ENCODE peak calls at places on chromosomes 3 and 15, in four cellular contexts. D is K562, J is HepG2, T is GM12878. W is an unnamed sample.

GRCh38 chr15:89051875-89052274 is 36.4 kb upstream of the ABHD2 start:
- DNase-seq in J (peak), D (no peak), T (no peak), W (no peak)

GRCh38 chr3:16536996-16537395 is 23.5 kb upstream of the RFTN1 start:
- DNase-seq in T (no peak), D (no peak), J (no peak), W (no peak)

GRCh38 chr3:8793242-8793641 is 23.8 kb upstream of the OXTR start:
- DNase-seq in T (no peak), J (no peak), D (no peak), W (no peak)

GRCh38 chr3:11539218-11539617 is 104.5 kb downstream of the VGLL4 start:
- DNase-seq in T (no peak), D (no peak), J (no peak), W (no peak)

GRCh38 chr3:55511895-55512585 is 24.9 kb upstream of the WNT5A start:
- DNase-seq in T (no peak), D (no peak), J (no peak), W (no peak)

GRCh38 chr15:39100106-39100505 is 480.8 kb upstream of the THBS1 start:
- DNase-seq in J (no peak), D (no peak), T (no peak), W (no peak)

GRCh38 chr15:40347559-40348470 is 3.0 kb upstream of the PHGR1 start:
- DNase-seq in J (no peak), T (no peak), D (no peak), W (no peak)

GRCh38 chr3:72997421-72997961 is 880 bp downstream of the PPP4R2 start:
- DNase-seq in D (no peak), J (peak), T (no peak), W (peak)

GRCh38 chr15:29812384-29812694 is 9.9 kb downstream of the TJP1 start:
- DNase-seq in D (no peak), T (no peak), J (no peak), W (no peak)

GRCh38 chr3:142165194-142165593 is 15.8 kb upstream of the TFDP2 start:
- DNase-seq in J (no peak), T (no peak), D (no peak), W (no peak)

GRCh38 chr3:161284989-161285388 is 63.9 kb downstream of the NMD3 start:
- DNase-seq in J (no peak), T (no peak), D (no peak), W (no peak)
- TF ChIP-seq TAF1 in J (no peak), T (no peak), D (no peak), W (no peak)

GRCh38 chr3:169661567-169662214 is 1.8 kb downstream of the MECOM start:
- DNase-seq in T (no peak), J (no peak), D (peak), W (no peak)
- TF ChIP-seq TAF1 in T (no peak), J (no peak), D (no peak), W (no peak)

GRCh38 chr3:143384076-143384475 is 264.5 kb downstream of the CHST2 start:
- DNase-seq in D (no peak), J (no peak), T (no peak), W (no peak)

GRCh38 chr3:143383433-143383832 is 263.9 kb downstream of the CHST2 start:
- DNase-seq in D (no peak), J (no peak), T (no peak), W (no peak)

DNA sequence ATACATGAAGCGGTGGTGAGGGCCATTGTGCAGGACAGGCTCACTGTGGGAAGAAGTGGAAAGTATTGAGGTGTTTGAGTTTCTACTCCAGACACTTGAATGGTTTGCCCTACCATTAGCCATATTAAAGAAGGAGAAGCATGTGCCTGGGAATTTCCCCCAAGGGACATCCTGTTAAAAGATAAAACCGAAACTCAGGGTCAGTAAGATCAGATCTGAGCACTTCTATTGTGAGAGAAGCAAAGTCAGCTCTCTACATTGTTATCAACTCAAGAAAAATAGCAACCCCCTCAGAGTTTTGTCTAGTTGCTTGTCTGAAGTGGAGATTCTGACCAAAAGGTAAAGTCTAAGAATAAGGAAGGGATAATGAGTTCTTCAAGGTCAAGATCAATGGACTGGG is 269.8 kb downstream of the CHST2 start:
- DNase-seq in T (no peak), D (no peak), J (no peak), W (no peak)
- TF ChIP-seq TAF1 in T (no peak), D (no peak), J (no peak), W (no peak)

GRCh38 chr3:160092760-160093159 is 104.1 kb downstream of the IL12A start:
- DNase-seq in T (no peak), J (no peak), D (no peak), W (no peak)
- TF ChIP-seq TAF1 in T (no peak), J (no peak), D (no peak), W (no peak)

GRCh38 chr15:20352241-20353200 is 189.1 kb downstream of the GOLGA6L6 start:
- DNase-seq in T (no peak), D (no peak), J (no peak), W (no peak)

GRCh38 chr15:20356444-20357138 is 185.0 kb downstream of the GOLGA6L6 start:
- DNase-seq in J (peak), T (no peak), D (peak), W (peak)

GRCh38 chr15:20355256-20355868 is 186.2 kb downstream of the GOLGA6L6 start:
- DNase-seq in J (no peak), T (no peak), D (no peak), W (no peak)

GRCh38 chr15:20351448-20351961 is 190.1 kb downstream of the GOLGA6L6 start:
- DNase-seq in J (no peak), D (no peak), T (no peak), W (no peak)

GRCh38 chr15:20353966-20354883 is 187.4 kb downstream of the GOLGA6L6 start:
- DNase-seq in D (no peak), T (no peak), J (no peak), W (no peak)
- TF ChIP-seq TAF1 in D (no peak), T (no peak), J (no peak), W (no peak)

GRCh38 chr3:37768107-37768809 is 93.4 kb upstream of the CTDSPL start:
- DNase-seq in T (no peak), D (no peak), J (peak), W (no peak)
- TF ChIP-seq TAF1 in T (no peak), D (no peak), J (no peak), W (no peak)

GRCh38 chr15:32885711-32886110 is 167.9 kb downstream of the GREM1 start:
- DNase-seq in D (no peak), T (no peak), J (no peak), W (no peak)
- TF ChIP-seq TAF1 in D (no peak), T (no peak), J (no peak), W (no peak)

GRCh38 chr15:78390242-78390641 is 47.8 kb upstream of the IREB2 start:
- DNase-seq in J (no peak), T (no peak), D (no peak), W (no peak)

GRCh38 chr15:78390823-78391222 is 47.2 kb upstream of the IREB2 start:
- DNase-seq in T (no peak), D (no peak), J (no peak), W (no peak)

GRCh38 chr15:78393137-78393536 is 44.9 kb upstream of the IREB2 start:
- DNase-seq in T (no peak), D (no peak), J (no peak), W (no peak)

GRCh38 chr15:78391781-78392180 is 46.2 kb upstream of the IREB2 start:
- DNase-seq in J (no peak), D (no peak), T (no peak), W (no peak)

GRCh38 chr15:78392430-78392829 is 45.6 kb upstream of the IREB2 start:
- DNase-seq in D (no peak), T (no peak), J (no peak), W (no peak)
- TF ChIP-seq TAF1 in D (no peak), T (no peak), J (no peak), W (no peak)